ENCODE peak calls at places on chromosomes 7 and 10, in seven cellular contexts. B is CD4-positive, CD25-positive, alpha-beta regulatory T cell; C is cardiac muscle cell; E is cardiac fibroblast; G is Panc1; J is CD8-positive, alpha-beta memory T cell; O is PC-3. V is an unnamed sample.

GRCh38 chr10:412109-412508 is 276.9 kb downstream of the ZMYND11 start:
- DNase-seq in G (no peak), O (no peak), J (no peak), B (no peak), E (no peak), C (no peak), V (no peak)

GRCh38 chr7:120695848-120696247 is 162.1 kb downstream of the TSPAN12 start:
- DNase-seq in G (no peak), C (no peak), B (no peak), O (no peak), J (no peak), E (no peak), V (no peak)

GRCh38 chr7:94012748-94013147 is 8.6 kb upstream of the BET1 start:
- DNase-seq in J (no peak), O (peak; percentile 6), E (no peak), B (no peak), G (no peak), C (no peak), V (no peak)

GRCh38 chr7:129567377-129567776 is 44.1 kb upstream of the NRF1 start:
- DNase-seq in O (no peak), E (no peak), B (no peak), G (no peak), J (no peak), C (no peak), V (no peak)

GRCh38 chr7:83001362-83002040 is 161.2 kb downstream of the PCLO start:
- DNase-seq in J (no peak), O (no peak), G (no peak), C (no peak), E (no peak), B (no peak), V (peak; percentile 74)

GRCh38 chr7:97016392-97017196 is 8.0 kb downstream of the DLX5 start:
- DNase-seq in B (no peak), C (no peak), J (no peak), E (no peak), G (no peak), O (peak; percentile 30), V (no peak)

GRCh38 chr7:136000288-136000913 is 23.2 kb upstream of the MTPN start:
- DNase-seq in G (no peak), O (no peak), C (peak; percentile 9), E (no peak), J (no peak), B (no peak), V (peak; percentile 54)

GRCh38 chr7:106456339-106456738 is 171.6 kb upstream of the NAMPT start:
- DNase-seq in B (no peak), E (no peak), O (no peak), J (no peak), C (no peak), G (no peak), V (no peak)

GRCh38 chr10:94194256-94194655 is 168.5 kb downstream of the NOC3L start:
- DNase-seq in G (no peak), C (peak; percentile 42), E (peak; percentile 39), B (no peak), J (no peak), O (peak; percentile 35), V (peak; percentile 82)

GRCh38 chr10:117755615-117756014 is 213.1 kb downstream of the EMX2 start:
- DNase-seq in O (no peak), E (no peak), C (no peak), G (no peak), J (no peak), B (no peak), V (no peak)

GRCh38 chr10:47339759-47340612 is 8.2 kb upstream of the RBP3 start:
- DNase-seq in J (no peak), B (no peak), G (no peak), O (no peak), E (no peak), C (no peak), V (no peak)

GRCh38 chr7:82413237-82413636 is 30.3 kb downstream of the CACNA2D1 start:
- DNase-seq in J (no peak), E (peak; percentile 27), B (no peak), O (no peak), C (no peak), G (no peak), V (no peak)

GRCh38 chr7:77982926-77983550 is 184.5 kb downstream of the PHTF2 start:
- DNase-seq in E (no peak), O (peak; percentile 69), G (no peak), B (no peak), C (peak; percentile 6), J (no peak), V (peak; percentile 59)

GRCh38 chr7:117134885-117135552 is 181.7 kb downstream of the ST7 start:
- DNase-seq in C (no peak), J (no peak), E (no peak), G (no peak), O (no peak), B (no peak), V (no peak)

GRCh38 chr7:17289074-17289665 is 9.3 kb upstream of the AHR start:
- DNase-seq in B (no peak), J (no peak), C (peak; percentile 83), O (no peak), E (peak; percentile 87), G (no peak), V (no peak)

GRCh38 chr10:17123062-17123661 is 6.4 kb downstream of the CUBN start:
- DNase-seq in C (peak; percentile 28), E (peak; percentile 19), G (no peak), J (no peak), O (peak; percentile 46), B (no peak), V (peak; percentile 17)

GRCh38 chr7:41383596-41383995 is 319.3 kb downstream of the INHBA start:
- DNase-seq in E (no peak), G (no peak), O (no peak), B (no peak), C (no peak), J (no peak), V (no peak)

GRCh38 chr10:1189166-1190051 is 133.2 kb downstream of the WDR37 start:
- DNase-seq in O (no peak), G (no peak), B (no peak), E (no peak), J (no peak), C (no peak), V (no peak)

GRCh38 chr10:93080350-93081046 is 6.8 kb downstream of the CYP26A1 start:
- DNase-seq in O (peak; percentile 48), E (peak; percentile 59), B (peak; percentile 31), J (peak; percentile 26), C (peak; percentile 63), G (no peak), V (peak; percentile 48)

GRCh38 chr7:112206238-112207105 is at the start of the genes DOCK4 and ZNF277:
- DNase-seq in C (peak; percentile 100), B (peak; percentile 98), G (peak; percentile 99), J (peak; percentile 98), O (peak; percentile 99), E (peak; percentile 99), V (peak; percentile 100)

GRCh38 chr7:112204776-112205347 is 1.3 kb downstream of the DOCK4 start:
- DNase-seq in G (no peak), B (no peak), J (no peak), O (peak; percentile 34), C (peak; percentile 25), E (peak; percentile 28), V (peak; percentile 27)

GRCh38 chr7:112202819-112203218 is 3.4 kb downstream of the DOCK4 start:
- DNase-seq in B (no peak), C (peak; percentile 14), J (no peak), E (peak; percentile 30), O (peak; percentile 52), G (no peak), V (peak; percentile 49)

GRCh38 chr7:112205348-112206237 is 606 bp downstream of the DOCK4 start:
- DNase-seq in C (peak; percentile 78), B (peak; percentile 13), G (peak; percentile 35), E (peak; percentile 82), J (peak; percentile 31), O (peak; percentile 32), V (peak; percentile 60)

GRCh38 chr7:112204072-112204775 is 2.0 kb downstream of the DOCK4 start:
- DNase-seq in J (no peak), C (peak; percentile 21), G (no peak), O (peak; percentile 19), B (no peak), E (peak; percentile 36), V (peak; percentile 15)
- H3K4me3 ChIP-seq in J (no peak overlapping the region), C (peak overlapping the region; percentile 74), G (peak overlapping the region; percentile 76), O (peak overlapping the region; percentile 94), B (peak overlapping the region; percentile 76), E (peak overlapping the region; percentile 95), V (peak overlapping the region; percentile 90)

DNA sequence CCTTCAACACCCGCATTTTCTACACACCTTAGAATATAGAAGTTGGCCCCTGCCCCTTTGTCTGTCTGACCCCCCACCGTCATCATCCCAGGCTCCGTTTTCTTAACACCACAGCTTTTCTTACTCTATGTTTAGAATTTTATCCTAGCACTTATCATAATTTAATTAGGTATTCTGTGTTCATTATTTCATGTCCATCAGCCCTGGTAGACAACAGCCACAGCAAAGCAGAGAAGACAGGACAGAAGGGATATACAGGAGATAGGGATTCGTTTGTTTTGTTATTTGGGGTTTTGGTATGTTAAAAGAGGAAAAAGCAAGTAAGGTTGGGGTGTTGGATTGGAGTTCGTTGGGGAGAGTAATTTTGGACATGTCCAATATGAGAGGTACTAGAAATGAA is 48.8 kb downstream of the ITGA8 start:
- DNase-seq in O (no peak), G (no peak), J (no peak), C (no peak), B (no peak), E (no peak), V (no peak)
- H3K4me3 ChIP-seq in O (no peak overlapping the region), G (no peak overlapping the region), J (no peak overlapping the region), C (no peak overlapping the region), B (no peak overlapping the region), E (no peak overlapping the region), V (no peak overlapping the region)

DNA sequence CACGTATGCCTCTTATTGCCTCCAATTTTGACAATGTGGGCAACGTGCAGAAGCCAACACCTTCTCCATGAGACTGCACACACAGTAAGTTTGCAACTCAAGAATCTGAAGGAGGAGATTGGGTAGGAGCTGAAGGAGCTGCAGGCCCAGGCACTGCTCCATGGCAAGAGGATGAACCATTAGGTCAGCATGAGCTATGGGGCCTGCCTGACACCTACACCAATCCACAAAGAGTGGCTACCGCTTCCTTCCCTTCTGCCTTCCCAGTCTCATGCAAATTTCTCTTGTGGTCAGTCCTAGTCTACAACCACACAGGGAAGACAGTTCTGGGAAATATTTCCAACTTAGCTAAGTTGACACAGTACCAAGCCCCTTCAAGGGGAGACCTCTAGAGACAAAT is 142.0 kb upstream of the ADO start:
- DNase-seq in O (no peak), E (no peak), C (no peak), G (no peak), J (no peak), B (no peak), V (no peak)
- H3K4me3 ChIP-seq in O (no peak overlapping the region), E (no peak overlapping the region), C (no peak overlapping the region), G (no peak overlapping the region), J (no peak overlapping the region), B (no peak overlapping the region), V (no peak overlapping the region)

DNA sequence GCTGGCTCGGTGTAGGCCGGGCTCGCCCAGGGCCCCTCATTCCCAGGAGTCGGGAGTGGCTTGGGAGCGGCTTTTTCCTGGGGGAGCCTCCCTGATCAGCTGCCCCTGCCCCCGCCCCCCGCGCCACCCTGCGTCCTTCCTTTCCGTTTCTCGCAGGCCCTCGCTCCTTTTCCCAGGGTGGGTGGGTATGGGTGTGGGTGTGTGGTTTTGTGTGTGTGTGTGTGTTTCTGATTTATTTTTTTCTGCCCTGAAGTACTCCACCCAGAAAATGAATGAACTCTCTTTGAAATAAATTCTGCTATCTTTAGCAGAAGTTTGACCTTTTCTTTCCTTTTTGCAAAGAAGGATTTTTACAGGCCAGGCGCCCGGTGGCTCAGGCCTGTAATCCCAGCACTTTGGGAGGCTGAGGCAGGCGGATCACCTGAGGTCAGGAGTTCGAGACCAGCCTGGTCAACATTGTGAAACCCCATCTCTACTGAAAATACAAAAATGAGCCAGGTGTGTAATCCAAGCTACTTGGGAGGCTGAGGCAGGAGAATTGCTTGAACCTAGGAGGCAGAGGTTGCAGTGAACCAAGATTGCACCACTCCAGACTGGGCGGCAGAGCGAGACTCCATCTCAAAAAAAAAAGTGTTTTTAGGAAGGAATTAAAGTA is 30.0 kb upstream of the AP5Z1 start:
- DNase-seq in G (no peak), B (no peak), E (no peak), C (no peak), J (no peak), O (no peak), V (no peak)
- H3K4me3 ChIP-seq in G (peak overlapping the region; percentile 17), B (peak overlapping the region; percentile 94), E (peak overlapping the region; percentile 35), C (no peak overlapping the region), J (peak overlapping the region; percentile 58), O (peak overlapping the region; percentile 66), V (peak overlapping the region; percentile 38)